ENCODE peak calls at places on chromosomes 2 and 18, in four cellular contexts. One of them, this sample, is unnamed. For H3K4me1, the result is how much of the 10 kb centered on the place peaks cover.

GRCh38 chr2:158197940-158198339 is 96.3 kb downstream of the UPP2 start:
- DNase-seq in neuronal stem cell: no peak
- DNase-seq in IMR-90: no peak
- DNase-seq in tibial nerve: no peak
- DNase-seq in this sample: no peak

GRCh38 chr18:35252466-35252865 is 11.6 kb downstream of the ZNF397 start:
- DNase-seq in IMR-90: no peak
- DNase-seq in neuronal stem cell: no peak
- DNase-seq in tibial nerve: no peak
- DNase-seq in this sample: no peak

GRCh38 chr2:46985512-46985911 is 69.9 kb upstream of the MCFD2 start:
- DNase-seq in neuronal stem cell: no peak
- DNase-seq in IMR-90: peak
- DNase-seq in tibial nerve: no peak
- DNase-seq in this sample: peak

GRCh38 chr2:230521386-230521785 is 105.4 kb downstream of the SP100 start:
- DNase-seq in neuronal stem cell: no peak
- DNase-seq in tibial nerve: no peak
- DNase-seq in IMR-90: no peak
- DNase-seq in this sample: no peak

GRCh38 chr2:133821107-133821760 is 253.0 kb upstream of the NCKAP5 start:
- DNase-seq in IMR-90: peak
- DNase-seq in tibial nerve: no peak
- DNase-seq in neuronal stem cell: no peak
- DNase-seq in this sample: no peak

GRCh38 chr2:190979906-190980629 is 33.9 kb downstream of the STAT1 start:
- DNase-seq in neuronal stem cell: no peak
- DNase-seq in tibial nerve: no peak
- DNase-seq in IMR-90: peak
- DNase-seq in this sample: no peak

GRCh38 chr2:237955640-237956401 is 11.0 kb upstream of the UBE2F start:
- DNase-seq in neuronal stem cell: no peak
- DNase-seq in IMR-90: no peak
- DNase-seq in tibial nerve: no peak
- DNase-seq in this sample: no peak

GRCh38 chr2:180722551-180723239 is 257.7 kb upstream of the UBE2E3 start:
- DNase-seq in tibial nerve: no peak
- DNase-seq in neuronal stem cell: no peak
- DNase-seq in IMR-90: peak
- DNase-seq in this sample: no peak

GRCh38 chr2:17589406-17590035 is 49.0 kb downstream of the VSNL1 start:
- DNase-seq in IMR-90: no peak
- DNase-seq in neuronal stem cell: no peak
- DNase-seq in tibial nerve: no peak
- DNase-seq in this sample: no peak

GRCh38 chr2:101788565-101788964 is 91.1 kb downstream of the MAP4K4 start:
- DNase-seq in IMR-90: peak
- DNase-seq in neuronal stem cell: no peak
- DNase-seq in tibial nerve: no peak
- DNase-seq in this sample: no peak

GRCh38 chr2:64623232-64623879 is 30.4 kb downstream of the SERTAD2 start:
- DNase-seq in neuronal stem cell: no peak
- DNase-seq in IMR-90: no peak
- DNase-seq in tibial nerve: no peak
- DNase-seq in this sample: no peak

GRCh38 chr2:237452846-237453245 is 34.2 kb upstream of the MLPH start:
- DNase-seq in neuronal stem cell: no peak
- DNase-seq in tibial nerve: no peak
- DNase-seq in IMR-90: peak
- DNase-seq in this sample: no peak

GRCh38 chr2:182186132-182186735 is 200.6 kb downstream of the PPP1R1C start:
- DNase-seq in tibial nerve: no peak
- DNase-seq in IMR-90: peak
- DNase-seq in neuronal stem cell: peak
- DNase-seq in this sample: peak

GRCh38 chr2:231369580-231370428 is 25.7 kb upstream of the B3GNT7 start:
- DNase-seq in IMR-90: no peak
- DNase-seq in tibial nerve: no peak
- DNase-seq in neuronal stem cell: no peak
- DNase-seq in this sample: no peak

GRCh38 chr2:229713371-229714079 is 830 bp downstream of the DNER start:
- DNase-seq in IMR-90: no peak
- DNase-seq in tibial nerve: no peak
- DNase-seq in neuronal stem cell: peak
- DNase-seq in this sample: no peak

GRCh38 chr2:237864940-237865622 is 5.7 kb downstream of the RAMP1 start:
- DNase-seq in neuronal stem cell: no peak
- DNase-seq in IMR-90: peak
- DNase-seq in tibial nerve: no peak
- DNase-seq in this sample: no peak

GRCh38 chr2:237873382-237873781 is 14.0 kb downstream of the RAMP1 start:
- DNase-seq in IMR-90: no peak
- DNase-seq in tibial nerve: peak
- DNase-seq in neuronal stem cell: no peak
- DNase-seq in this sample: no peak

GRCh38 chr18:46732801-46733200 is 24.1 kb downstream of the ST8SIA5 start:
- DNase-seq in tibial nerve: no peak
- DNase-seq in neuronal stem cell: no peak
- DNase-seq in IMR-90: no peak
- DNase-seq in this sample: no peak

GRCh38 chr2:177275671-177276070 is 11.1 kb upstream of the NFE2L2 start:
- DNase-seq in IMR-90: peak
- DNase-seq in tibial nerve: no peak
- DNase-seq in neuronal stem cell: no peak
- DNase-seq in this sample: no peak

GRCh38 chr18:56161604-56162003 is 476.8 kb downstream of the TXNL1 start:
- DNase-seq in neuronal stem cell: no peak
- DNase-seq in IMR-90: no peak
- DNase-seq in tibial nerve: no peak
- DNase-seq in this sample: no peak
- H3K4me1 ChIP-seq in neuronal stem cell: under half
- H3K4me1 ChIP-seq in IMR-90: under half
- H3K4me1 ChIP-seq in tibial nerve: under half
- H3K4me1 ChIP-seq in this sample: under half

GRCh38 chr18:13614318-13614643 is 112.1 kb downstream of the FAM210A start:
- DNase-seq in tibial nerve: no peak
- DNase-seq in neuronal stem cell: no peak
- DNase-seq in IMR-90: no peak
- DNase-seq in this sample: no peak
- H3K4me1 ChIP-seq in tibial nerve: under half
- H3K4me1 ChIP-seq in neuronal stem cell: under half
- H3K4me1 ChIP-seq in IMR-90: under half
- H3K4me1 ChIP-seq in this sample: under half

GRCh38 chr2:55618025-55618648 is 715 bp upstream of the PPP4R3B start:
- DNase-seq in tibial nerve: no peak
- DNase-seq in neuronal stem cell: peak
- DNase-seq in IMR-90: peak
- DNase-seq in this sample: no peak
- H3K4me1 ChIP-seq in tibial nerve: under half
- H3K4me1 ChIP-seq in neuronal stem cell: under half
- H3K4me1 ChIP-seq in IMR-90: under half
- H3K4me1 ChIP-seq in this sample: under half

GRCh38 chr2:73091164-73091563 is 19.7 kb upstream of the SFXN5 start:
- DNase-seq in neuronal stem cell: peak
- DNase-seq in IMR-90: peak
- DNase-seq in tibial nerve: no peak
- DNase-seq in this sample: no peak

GRCh38 chr2:73088703-73089102 is 17.2 kb upstream of the SFXN5 start:
- DNase-seq in tibial nerve: no peak
- DNase-seq in neuronal stem cell: no peak
- DNase-seq in IMR-90: no peak
- DNase-seq in this sample: no peak

GRCh38 chr2:73089270-73090030 is 17.9 kb upstream of the SFXN5 start:
- DNase-seq in tibial nerve: no peak
- DNase-seq in neuronal stem cell: no peak
- DNase-seq in IMR-90: peak
- DNase-seq in this sample: no peak

GRCh38 chr2:73091696-73092095 is 20.2 kb upstream of the SFXN5 start:
- DNase-seq in tibial nerve: no peak
- DNase-seq in neuronal stem cell: no peak
- DNase-seq in IMR-90: no peak
- DNase-seq in this sample: no peak

GRCh38 chr2:73092146-73092783 is 20.5 kb downstream of the RAB11FIP5 start:
- DNase-seq in IMR-90: no peak
- DNase-seq in tibial nerve: no peak
- DNase-seq in neuronal stem cell: no peak
- DNase-seq in this sample: no peak
- H3K4me1 ChIP-seq in IMR-90: under half
- H3K4me1 ChIP-seq in tibial nerve: under half
- H3K4me1 ChIP-seq in neuronal stem cell: under half
- H3K4me1 ChIP-seq in this sample: under half

GRCh38 chr2:96207778-96208143 is 866 bp downstream of the STARD7 start:
- DNase-seq in tibial nerve: no peak
- DNase-seq in IMR-90: no peak
- DNase-seq in neuronal stem cell: no peak
- DNase-seq in this sample: no peak
- H3K4me1 ChIP-seq in tibial nerve: under half
- H3K4me1 ChIP-seq in IMR-90: under half
- H3K4me1 ChIP-seq in neuronal stem cell: under half
- H3K4me1 ChIP-seq in this sample: under half